ENCODE peak calls at places on chromosomes 6 and 20, in six cellular contexts. S, Y, G, R, X and D are unnamed samples.
A peak's percentile ranks its signal among the peaks of the same experiment; 100 is the strongest.

GRCh38 chr20:3751664-3752385 is 15.7 kb downstream of the ADISSP start:
- DNase-seq in S (no peak), Y (peak; percentile 68), G (no peak), R (peak; percentile 56), X (peak; percentile 48), D (peak; percentile 80)

GRCh38 chr6:63742060-63742459 is 106.5 kb downstream of the PHF3 start:
- DNase-seq in S (no peak), Y (no peak), G (no peak), R (no peak), X (no peak), D (no peak)

GRCh38 chr6:13013681-13014550 is 297.3 kb downstream of the PHACTR1 start:
- DNase-seq in S (peak; percentile 14), Y (no peak), G (no peak), R (peak; percentile 76), X (peak; percentile 6), D (no peak)

GRCh38 chr6:33983109-33983475 is 162.8 kb downstream of the GRM4 start:
- DNase-seq in S (no peak), Y (peak; percentile 74), G (no peak), R (peak; percentile 36), X (peak; percentile 58), D (peak; percentile 64)

GRCh38 chr6:170111816-170112582 is 178.9 kb downstream of the DLL1 start:
- DNase-seq in S (no peak), Y (no peak), G (no peak), R (peak; percentile 9), X (no peak), D (peak; percentile 49)

GRCh38 chr6:158560787-158561246 is 926 bp downstream of the TMEM181 start:
- DNase-seq in S (no peak), Y (peak; percentile 50), G (no peak), R (peak; percentile 58), X (no peak), D (no peak)

GRCh38 chr6:99187429-99187828 is 162.0 kb downstream of the FAXC start:
- DNase-seq in S (no peak), Y (no peak), G (no peak), R (no peak), X (no peak), D (no peak)

GRCh38 chr6:168884050-168884645 is 369.5 kb downstream of the THBS2 start:
- DNase-seq in S (no peak), Y (no peak), G (no peak), R (no peak), X (no peak), D (no peak)

GRCh38 chr20:37590938-37591490 is 63.3 kb upstream of the BLCAP start:
- DNase-seq in S (no peak), Y (no peak), G (no peak), R (no peak), X (no peak), D (no peak)

GRCh38 chr20:63590218-63591146 is 16.4 kb upstream of the HELZ2 start:
- DNase-seq in S (no peak), Y (no peak), G (no peak), R (no peak), X (no peak), D (no peak)

GRCh38 chr6:156934054-156934424 is 156.9 kb downstream of the ARID1B start:
- DNase-seq in S (no peak), Y (no peak), G (no peak), R (no peak), X (no peak), D (no peak)

GRCh38 chr6:85669735-85670194 is 27.1 kb upstream of the SYNCRIP start:
- DNase-seq in S (no peak), Y (no peak), G (no peak), R (no peak), X (no peak), D (no peak)

GRCh38 chr6:14612016-14612415 is 494.4 kb downstream of the CD83 start:
- DNase-seq in S (no peak), Y (no peak), G (no peak), R (no peak), X (no peak), D (no peak)

GRCh38 chr6:70563540-70563939 is 3.2 kb upstream of the SDHAF4 start:
- DNase-seq in S (no peak), Y (no peak), G (no peak), R (no peak), X (peak; percentile 2), D (no peak)

GRCh38 chr6:142857609-142858195 is 87.3 kb downstream of the HIVEP2 start:
- DNase-seq in S (no peak), Y (no peak), G (no peak), R (no peak), X (no peak), D (no peak)

GRCh38 chr6:13080462-13081188 is 247.7 kb downstream of the TBC1D7 start:
- DNase-seq in S (no peak), Y (no peak), G (no peak), R (no peak), X (no peak), D (no peak)

GRCh38 chr20:61128701-61129655 is 123.1 kb upstream of the CDH4 start:
- DNase-seq in S (no peak), Y (no peak), G (no peak), R (no peak), X (no peak), D (no peak)

GRCh38 chr6:8958894-8959511 is 523.7 kb upstream of the SLC35B3 start:
- DNase-seq in S (no peak), Y (no peak), G (no peak), R (no peak), X (peak; percentile 6), D (no peak)

GRCh38 chr20:49447364-49447763 is 35.1 kb downstream of the KCNB1 start:
- DNase-seq in S (no peak), Y (no peak), G (no peak), R (no peak), X (no peak), D (peak; percentile 65)

GRCh38 chr20:49445176-49445575 is 37.3 kb downstream of the KCNB1 start:
- DNase-seq in S (no peak), Y (no peak), G (no peak), R (peak; percentile 44), X (no peak), D (peak; percentile 58)

GRCh38 chr20:49446080-49446479 is 36.4 kb downstream of the KCNB1 start:
- DNase-seq in S (no peak), Y (no peak), G (no peak), R (no peak), X (no peak), D (no peak)

GRCh38 chr20:49447946-49448809 is 34.3 kb downstream of the KCNB1 start:
- DNase-seq in S (no peak), Y (no peak), G (peak; percentile 58), R (no peak), X (no peak), D (peak; percentile 84)

GRCh38 chr20:49446808-49447207 is 35.7 kb downstream of the KCNB1 start:
- DNase-seq in S (peak; percentile 84), Y (peak; percentile 69), G (peak; percentile 74), R (no peak), X (peak; percentile 24), D (peak; percentile 96)
- TF ChIP-seq EP300 in S (no peak), Y (no peak), G (no peak), R (no peak), X (no peak), D (peak; percentile 57)

GRCh38 chr20:36050436-36051317 is 82.3 kb downstream of the CNBD2 start:
- DNase-seq in S (peak; percentile 94), Y (peak; percentile 96), G (peak; percentile 81), R (peak; percentile 97), X (peak; percentile 91), D (peak; percentile 96)
- TF ChIP-seq EP300 in S (no peak), Y (no peak), G (peak; percentile 26), R (no peak), X (no peak), D (no peak)

GRCh38 chr20:46102940-46103339 is 13.2 kb upstream of the NCOA5 start:
- DNase-seq in S (no peak), Y (no peak), G (no peak), R (no peak), X (no peak), D (no peak)
- TF ChIP-seq EP300 in S (no peak), Y (no peak), G (no peak), R (no peak), X (no peak), D (no peak)

GRCh38 chr20:50415516-50416268 is 94.5 kb upstream of the PTPN1 start:
- DNase-seq in S (peak; percentile 97), Y (peak; percentile 98), G (peak; percentile 100), R (peak; percentile 79), X (peak; percentile 87), D (peak; percentile 100)
- TF ChIP-seq EP300 in S (peak; percentile 100), Y (peak; percentile 100), G (peak; percentile 100), R (no peak), X (peak; percentile 30), D (peak; percentile 100)

GRCh38 chr6:139979021-139979721 is 604.7 kb upstream of the CITED2 start:
- DNase-seq in S (no peak), Y (no peak), G (no peak), R (no peak), X (no peak), D (no peak)

GRCh38 chr6:139970591-139970991 is 596.1 kb upstream of the CITED2 start:
- DNase-seq in S (no peak), Y (no peak), G (no peak), R (no peak), X (no peak), D (no peak)

GRCh38 chr6:139972116-139972515 is 597.7 kb upstream of the CITED2 start:
- DNase-seq in S (no peak), Y (no peak), G (no peak), R (no peak), X (no peak), D (no peak)

GRCh38 chr6:139977887-139978332 is 603.5 kb upstream of the CITED2 start:
- DNase-seq in S (no peak), Y (no peak), G (no peak), R (no peak), X (peak; percentile 62), D (no peak)

DNA sequence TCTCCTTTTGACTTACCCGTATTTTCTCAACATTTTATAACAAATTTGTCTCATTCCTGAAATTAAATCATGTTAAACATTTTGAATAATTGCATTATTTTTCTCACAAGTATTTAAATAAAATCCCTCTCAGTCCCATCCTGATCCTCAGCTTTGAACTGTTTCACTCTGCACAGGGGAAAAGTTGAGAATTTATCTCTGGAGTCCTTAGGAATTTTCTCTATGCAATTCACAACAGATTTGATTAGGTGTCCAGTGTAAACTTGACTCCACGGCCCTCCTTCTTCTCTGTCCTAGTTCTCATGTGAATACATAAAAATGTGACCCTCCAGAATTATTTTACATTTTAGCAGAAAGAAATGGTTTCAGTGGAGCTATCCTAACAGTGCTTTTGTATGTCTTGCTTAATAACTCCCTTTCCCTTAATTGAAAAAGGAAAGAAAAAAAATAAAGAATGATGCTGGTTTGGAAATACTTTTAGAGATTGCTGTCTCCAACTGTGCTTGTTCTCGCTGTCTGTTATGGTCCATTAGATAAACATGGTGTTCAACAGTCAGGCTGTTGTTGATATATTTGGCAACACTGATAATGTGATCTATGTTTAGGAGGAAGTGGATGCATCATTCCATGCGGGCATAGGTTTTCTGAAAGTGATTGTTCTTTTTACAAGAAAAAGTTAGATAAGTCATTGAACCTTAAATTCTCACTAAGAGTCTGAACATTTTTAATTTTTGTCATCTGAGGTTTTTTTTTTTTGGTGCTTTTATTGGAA is 599.3 kb upstream of the CITED2 start:
- DNase-seq in S (no peak), Y (no peak), G (no peak), R (no peak), X (peak; percentile 29), D (no peak)
- TF ChIP-seq EP300 in S (no peak), Y (no peak), G (no peak), R (no peak), X (no peak), D (no peak)